ENCODE peak calls at places on chromosomes 3 and 15, in ten cellular contexts. R, E, C, L, W, S, T, F, N and Y are unnamed samples.

GRCh38 chr3:141164844-141165243 is 66.8 kb upstream of the PXYLP1 start:
- DNase-seq in C (no peak), E (no peak), L (no peak), T (no peak), S (no peak), F (no peak), W (no peak), N (no peak), R (no peak), Y (no peak)

GRCh38 chr15:40534371-40534770 is 30.5 kb downstream of the CCDC32 start:
- DNase-seq in R (no peak), E (no peak), W (no peak), F (no peak), N (no peak), S (no peak), T (no peak), C (no peak), L (no peak), Y (no peak)

GRCh38 chr3:134313839-134314587 is 60.2 kb downstream of the AMOTL2 start:
- DNase-seq in C (no peak), E (no peak), F (no peak), S (no peak), R (no peak), T (no peak), N (no peak), W (no peak), L (peak; percentile 48), Y (no peak)

GRCh38 chr15:79682285-79682684 is 214.5 kb downstream of the MTHFS start:
- DNase-seq in E (no peak), T (no peak), S (peak; percentile 27), R (no peak), F (no peak), W (no peak), L (peak; percentile 91), C (no peak), N (no peak), Y (no peak)

GRCh38 chr3:48338635-48339034 is 5.2 kb upstream of the SPINK8 start:
- DNase-seq in C (no peak), F (no peak), S (no peak), E (no peak), N (no peak), L (no peak), T (no peak), W (no peak), R (peak; percentile 90), Y (no peak)

GRCh38 chr3:15538345-15538744 is 16.8 kb upstream of the COLQ start:
- DNase-seq in R (no peak), F (no peak), N (no peak), W (no peak), L (peak; percentile 24), E (no peak), S (no peak), T (no peak), C (no peak), Y (no peak)

GRCh38 chr3:141235661-141236171 is 4.1 kb downstream of the PXYLP1 start:
- DNase-seq in R (no peak), L (no peak), F (no peak), T (no peak), E (no peak), N (no peak), W (no peak), C (no peak), S (no peak), Y (no peak)

GRCh38 chr15:31160297-31160696 is 58.8 kb upstream of the TRPM1 start:
- DNase-seq in S (no peak), F (no peak), R (no peak), E (no peak), W (no peak), T (no peak), C (no peak), N (no peak), L (no peak), Y (no peak)

GRCh38 chr15:63019539-63020109 is 22.9 kb upstream of the TPM1 start:
- DNase-seq in R (peak; percentile 68), E (no peak), W (no peak), S (peak; percentile 63), F (peak; percentile 82), T (no peak), L (peak; percentile 91), N (no peak), C (no peak), Y (no peak)